ENCODE peak calls at places on chromosomes 6 and 20, in four cellular contexts. R is HepG2, W is A549, I is K562. V is an unnamed sample.

GRCh38 chr6:37493047-37493995 is 6.4 kb downstream of the CCDC167 start:
- DNase-seq in R (no peak), W (no peak), I (no peak), V (no peak)

GRCh38 chr20:61356171-61356570 is 104.1 kb downstream of the CDH4 start:
- DNase-seq in R (no peak), W (no peak), I (no peak), V (no peak)

GRCh38 chr6:106076139-106076538 is 10.0 kb upstream of the PRDM1 start:
- DNase-seq in R (no peak), W (no peak), I (no peak), V (no peak)

GRCh38 chr6:48597951-48598350 is 487.0 kb upstream of the PTCHD4 start:
- DNase-seq in R (no peak), W (no peak), I (no peak), V (no peak)

GRCh38 chr6:33894438-33894837 is 90.6 kb upstream of the MLN start:
- DNase-seq in R (no peak), W (no peak), I (no peak), V (no peak)

GRCh38 chr6:52544325-52545022 is 32.4 kb downstream of the TRAM2 start:
- DNase-seq in R (peak), W (no peak), I (no peak), V (no peak)

GRCh38 chr6:156791261-156791850 is 14.2 kb downstream of the ARID1B start:
- DNase-seq in R (peak), W (no peak), I (peak), V (no peak)

GRCh38 chr20:19835533-19836222 is 77.6 kb downstream of the RIN2 start:
- DNase-seq in R (no peak), W (no peak), I (no peak), V (no peak)

GRCh38 chr20:34069341-34070078 is 42.5 kb downstream of the EIF2S2 start:
- DNase-seq in R (peak), W (peak), I (peak), V (peak)

GRCh38 chr6:128327890-128328289 is 192.5 kb downstream of the PTPRK start:
- DNase-seq in R (peak), W (peak), I (no peak), V (no peak)

GRCh38 chr20:53579266-53579580 is 14.4 kb downstream of the ZNF217 start:
- DNase-seq in R (no peak), W (no peak), I (no peak), V (no peak)

GRCh38 chr20:35021063-35021462 is 65.4 kb downstream of the MYH7B start:
- DNase-seq in R (no peak), W (no peak), I (no peak), V (no peak)

GRCh38 chr6:147787407-147787806 is 278.9 kb downstream of the SAMD5 start:
- DNase-seq in R (peak), W (no peak), I (no peak), V (no peak)

GRCh38 chr6:87099472-87099871 is 4.6 kb upstream of the CGA start:
- DNase-seq in R (peak), W (no peak), I (no peak), V (no peak)

GRCh38 chr20:4041748-4042411 is 26.5 kb upstream of the RNF24 start:
- DNase-seq in R (no peak), W (peak), I (peak), V (no peak)

GRCh38 chr6:12507641-12508040 is 208.9 kb upstream of the PHACTR1 start:
- DNase-seq in R (no peak), W (no peak), I (no peak), V (no peak)

GRCh38 chr20:6705106-6705766 is 62.2 kb upstream of the BMP2 start:
- DNase-seq in R (no peak), W (no peak), I (no peak), V (no peak)

GRCh38 chr20:13777171-13777601 is 7.5 kb downstream of the ESF1 start:
- DNase-seq in R (no peak), W (no peak), I (no peak), V (no peak)

GRCh38 chr6:43078651-43079050 is 2.5 kb downstream of the PTK7 start:
- DNase-seq in R (no peak), W (no peak), I (no peak), V (no peak)

GRCh38 chr6:39853604-39854003 is 61.4 kb downstream of the DAAM2 start:
- DNase-seq in R (no peak), W (no peak), I (no peak), V (no peak)

GRCh38 chr6:119170427-119171407 is 92.3 kb upstream of the FAM184A start:
- DNase-seq in R (peak), W (no peak), I (no peak), V (no peak)

GRCh38 chr20:59010995-59011873 is 4.2 kb upstream of the CTSZ start:
- DNase-seq in R (peak), W (no peak), I (no peak), V (no peak)

GRCh38 chr6:116564296-116564695 is 7.0 kb upstream of the RWDD1 start:
- DNase-seq in R (no peak), W (no peak), I (no peak), V (no peak)

GRCh38 chr20:33418033-33418432 is 16.7 kb upstream of the CDK5RAP1 start:
- DNase-seq in R (no peak), W (no peak), I (no peak), V (no peak)

GRCh38 chr6:62390413-62390812 is 104.4 kb upstream of the KHDRBS2 start:
- DNase-seq in R (no peak), W (no peak), I (no peak), V (no peak)

GRCh38 chr6:135054238-135054574 is 416 bp downstream of the HBS1L start:
- DNase-seq in R (peak), W (peak), I (peak), V (no peak)

GRCh38 chr20:57076202-57076651 is 190.2 kb downstream of the BMP7 start:
- DNase-seq in R (peak), W (peak), I (no peak), V (no peak)

GRCh38 chr6:10000461-10000992 is 414.3 kb downstream of the TFAP2A start:
- DNase-seq in R (no peak), W (peak), I (no peak), V (no peak)

GRCh38 chr20:8481636-8482035 is 349.6 kb downstream of the PLCB1 start:
- DNase-seq in R (no peak), W (no peak), I (no peak), V (no peak)

GRCh38 chr6:170298688-170299087 is 7.8 kb upstream of the DLL1 start:
- DNase-seq in R (no peak), W (no peak), I (no peak), V (no peak)

GRCh38 chr6:4603291-4603690 is 172.9 kb upstream of the CDYL start:
- DNase-seq in R (no peak), W (no peak), I (no peak), V (no peak)

GRCh38 chr6:83125425-83125824 is 58.0 kb downstream of the DOP1A start:
- DNase-seq in R (no peak), W (no peak), I (no peak), V (no peak)
- TF ChIP-seq RNF2 in R (no peak), W (no peak), I (no peak), V (no peak)

DNA sequence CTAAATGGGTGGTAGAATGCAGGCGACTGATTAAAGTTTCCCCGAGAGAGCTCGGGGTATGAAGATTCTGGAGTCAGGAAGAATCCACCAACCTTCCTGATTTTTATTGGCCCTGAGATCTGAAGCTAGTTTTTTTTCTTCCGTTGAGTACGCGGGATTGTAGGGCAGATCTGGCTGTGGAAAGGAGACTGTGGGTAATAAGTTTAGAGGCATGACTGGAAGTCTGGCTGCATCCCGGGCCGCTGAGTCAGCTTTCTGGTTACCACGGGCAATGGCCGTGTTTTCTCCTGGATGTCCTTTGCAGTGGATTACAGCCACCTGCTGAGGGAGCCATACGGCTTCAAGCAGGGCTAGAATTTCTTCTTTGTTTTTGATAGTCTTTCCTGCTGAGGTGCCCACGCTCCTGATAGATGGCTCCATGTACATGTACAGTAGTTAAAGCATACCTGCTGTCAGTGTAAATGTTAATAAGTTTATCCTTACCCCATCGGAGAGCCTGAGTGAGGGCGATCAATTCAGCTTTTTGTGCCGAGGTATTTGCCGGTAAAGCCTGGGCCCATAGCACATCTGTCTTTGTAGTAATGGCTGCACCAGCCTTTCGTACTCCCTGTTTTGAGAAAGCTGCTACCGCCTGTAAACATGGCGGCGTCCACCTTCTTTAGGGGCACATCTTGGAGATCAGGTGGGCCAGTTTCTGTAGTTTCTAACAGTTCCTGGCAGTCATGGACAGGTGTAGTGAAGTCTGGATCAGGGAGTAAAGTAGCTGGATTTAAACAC is 154.0 kb downstream of the TRIM27 start:
- DNase-seq in R (no peak), W (peak), I (peak), V (no peak)
- TF ChIP-seq RNF2 in R (no peak), W (no peak), I (no peak), V (peak)

GRCh38 chr20:17558154-17558940 is 11.5 kb upstream of the DSTN start:
- DNase-seq in R (peak), W (peak), I (peak), V (peak)

GRCh38 chr20:17559338-17559737 is 10.5 kb upstream of the DSTN start:
- DNase-seq in R (no peak), W (no peak), I (no peak), V (no peak)

GRCh38 chr20:17556842-17557674 is 12.8 kb upstream of the DSTN start:
- DNase-seq in R (no peak), W (no peak), I (no peak), V (peak)

GRCh38 chr20:17558941-17559304 is 11.0 kb upstream of the DSTN start:
- DNase-seq in R (no peak), W (no peak), I (no peak), V (no peak)

GRCh38 chr20:17557675-17558006 is 12.2 kb upstream of the DSTN start:
- DNase-seq in R (peak), W (peak), I (no peak), V (no peak)
- TF ChIP-seq RNF2 in R (no peak), W (no peak), I (no peak), V (no peak)

DNA sequence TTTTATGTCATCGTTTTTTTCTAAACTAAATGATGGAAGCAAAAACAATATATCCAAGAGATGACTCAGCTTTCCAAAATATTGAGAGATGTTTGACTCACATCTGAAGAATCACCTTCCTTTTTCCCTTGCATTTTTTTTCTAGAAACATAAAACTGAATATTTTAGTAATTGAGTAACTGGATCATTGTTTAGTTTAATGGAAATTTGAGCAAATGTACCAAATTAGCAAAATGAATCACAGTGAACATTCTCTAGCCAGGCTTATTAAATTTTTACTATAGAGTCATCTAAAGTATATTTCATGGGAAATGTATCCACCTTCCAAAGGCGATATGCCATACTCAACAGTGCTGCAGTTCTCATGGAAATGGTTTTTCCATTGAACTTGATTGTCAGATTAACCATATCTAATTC is 145.5 kb downstream of the TENT5A start:
- DNase-seq in R (no peak), W (no peak), I (no peak), V (no peak)
- TF ChIP-seq RNF2 in R (no peak), W (no peak), I (no peak), V (no peak)

GRCh38 chr6:69881322-69882151 is 15.2 kb downstream of the COL19A1 start:
- DNase-seq in R (no peak), W (no peak), I (no peak), V (no peak)
- TF ChIP-seq RNF2 in R (no peak), W (no peak), I (no peak), V (no peak)

GRCh38 chr6:136822051-136822378 is 377 bp upstream of the PEX7 start:
- DNase-seq in R (no peak), W (no peak), I (no peak), V (peak)
- TF ChIP-seq RNF2 in R (no peak), W (no peak), I (no peak), V (no peak)

GRCh38 chr6:36126553-36127458 is 3.5 kb upstream of the MAPK13 start:
- DNase-seq in R (peak), W (peak), I (no peak), V (no peak)
- TF ChIP-seq RNF2 in R (no peak), W (no peak), I (no peak), V (no peak)

GRCh38 chr6:8549381-8549780 is 114.0 kb upstream of the SLC35B3 start:
- DNase-seq in R (no peak), W (no peak), I (no peak), V (no peak)
- TF ChIP-seq RNF2 in R (no peak), W (no peak), I (no peak), V (no peak)

GRCh38 chr20:11229772-11230171 is 556.0 kb upstream of the JAG1 start:
- DNase-seq in R (no peak), W (peak), I (no peak), V (no peak)
- TF ChIP-seq RNF2 in R (no peak), W (no peak), I (no peak), V (no peak)